ENCODE peak calls at places on chromosome 10, in four cellular contexts. J is gastrocnemius medialis, X is AG04450, B is Peyer's patch. R is an unnamed sample.

GRCh38 chr10:99571816-99572215 is 39.1 kb downstream of the NKX2-3 start:
- DNase-seq in J (no peak), X (no peak), B (no peak), R (no peak)

GRCh38 chr10:64840341-64840740 is 1319.1 kb downstream of the REEP3 start:
- DNase-seq in J (no peak), X (no peak), B (no peak), R (no peak)

GRCh38 chr10:95694665-95695064 is 938 bp upstream of the TCTN3 start:
- DNase-seq in J (no peak), X (no peak), B (peak), R (no peak)

GRCh38 chr10:132516771-132517725 is 20.5 kb upstream of the INPP5A start:
- DNase-seq in J (peak), X (peak), B (peak), R (peak)

GRCh38 chr10:2244476-2244875 is 507.2 kb upstream of the ADARB2 start:
- DNase-seq in J (no peak), X (no peak), B (no peak), R (no peak)

GRCh38 chr10:100890696-100891271 is 22.0 kb upstream of the SLF2 start:
- DNase-seq in J (peak), X (peak), B (no peak), R (no peak)

GRCh38 chr10:114305521-114305925 is 66.5 kb downstream of the VWA2 start:
- DNase-seq in J (no peak), X (no peak), B (peak), R (peak)

GRCh38 chr10:121194696-121195523 is 343.7 kb downstream of the WDR11 start:
- DNase-seq in J (no peak), X (no peak), B (no peak), R (no peak)

GRCh38 chr10:100083623-100084022 is 2.0 kb upstream of the CPN1 start:
- DNase-seq in J (no peak), X (no peak), B (no peak), R (no peak)

GRCh38 chr10:63478564-63478963 is 12.8 kb upstream of the JMJD1C start:
- DNase-seq in J (no peak), X (no peak), B (no peak), R (no peak)

GRCh38 chr10:131653140-131653539 is 247.7 kb upstream of the PPP2R2D start:
- DNase-seq in J (no peak), X (no peak), B (peak), R (peak)

GRCh38 chr10:47361293-47361692 is 13.1 kb downstream of the RBP3 start:
- DNase-seq in J (no peak), X (no peak), B (peak), R (peak)

GRCh38 chr10:112970036-112970435 is 20.0 kb downstream of the TCF7L2 start:
- DNase-seq in J (no peak), X (no peak), B (no peak), R (no peak)

GRCh38 chr10:101672536-101672935 is 22.4 kb downstream of the FBXW4 start:
- DNase-seq in J (peak), X (no peak), B (no peak), R (no peak)

GRCh38 chr10:58399410-58399809 is 14.2 kb downstream of the TFAM start:
- DNase-seq in J (no peak), X (no peak), B (no peak), R (no peak)

GRCh38 chr10:71731791-71732190 is 12.2 kb upstream of the C10orf105 start:
- DNase-seq in J (no peak), X (no peak), B (no peak), R (no peak)

GRCh38 chr10:103660364-103661197 is 167.1 kb downstream of the NEURL1 start:
- DNase-seq in J (no peak), X (no peak), B (no peak), R (no peak)

GRCh38 chr10:43921881-43922280 is 273.2 kb upstream of the ZNF32 start:
- DNase-seq in J (no peak), X (no peak), B (no peak), R (no peak)

GRCh38 chr10:21495686-21496284 is 29.7 kb downstream of the SKIDA1 start:
- DNase-seq in J (peak), X (no peak), B (peak), R (peak)

GRCh38 chr10:86759073-86759672 is 2.8 kb downstream of the BMPR1A start:
- DNase-seq in J (no peak), X (no peak), B (no peak), R (no peak)

GRCh38 chr10:118638680-118639079 is 43.2 kb upstream of the PRLHR start:
- DNase-seq in J (no peak), X (no peak), B (no peak), R (no peak)

GRCh38 chr10:75814071-75814470 is 382.6 kb downstream of the LRMDA start:
- DNase-seq in J (no peak), X (no peak), B (no peak), R (no peak)

GRCh38 chr10:74988055-74988773 is 123.2 kb upstream of the SAMD8 start:
- DNase-seq in J (no peak), X (no peak), B (no peak), R (no peak)

GRCh38 chr10:120580651-120581259 is 123.7 kb downstream of the PLPP4 start:
- DNase-seq in J (no peak), X (no peak), B (no peak), R (no peak)

GRCh38 chr10:119205926-119206602 is 1.3 kb upstream of the GRK5 start:
- DNase-seq in J (peak), X (no peak), B (peak), R (peak)

GRCh38 chr10:71528371-71529202 is 131.9 kb downstream of the CDH23 start:
- DNase-seq in J (no peak), X (no peak), B (no peak), R (no peak)

GRCh38 chr10:127016331-127016730 is 111.1 kb downstream of the DOCK1 start:
- DNase-seq in J (no peak), X (no peak), B (no peak), R (no peak)

GRCh38 chr10:37700886-37701780 is 156.3 kb downstream of the ZNF248 start:
- DNase-seq in J (no peak), X (no peak), B (peak), R (no peak)

GRCh38 chr10:7908541-7909210 is 90.4 kb downstream of the TAF3 start:
- DNase-seq in J (no peak), X (no peak), B (no peak), R (no peak)

GRCh38 chr10:4280481-4281206 is 495.6 kb upstream of the KLF6 start:
- DNase-seq in J (no peak), X (no peak), B (no peak), R (no peak)

GRCh38 chr10:84156009-84156408 is 16.7 kb downstream of the GHITM start:
- DNase-seq in J (no peak), X (no peak), B (no peak), R (no peak)

GRCh38 chr10:100479059-100479458 is 16.2 kb downstream of the WNT8B start:
- DNase-seq in J (no peak), X (no peak), B (no peak), R (no peak)

GRCh38 chr10:119595715-119596515 is 849 bp downstream of the TIAL1 start:
- DNase-seq in J (peak), X (peak), B (peak), R (peak)

GRCh38 chr10:34172936-34173533 is 642.1 kb downstream of the PARD3 start:
- DNase-seq in J (no peak), X (no peak), B (no peak), R (no peak)

GRCh38 chr10:98349508-98349922 is 65.5 kb downstream of the PYROXD2 start:
- DNase-seq in J (no peak), X (peak), B (no peak), R (peak)

GRCh38 chr10:50992356-50992866 is 81.9 kb upstream of the PRKG1 start:
- DNase-seq in J (no peak), X (no peak), B (no peak), R (peak)

GRCh38 chr10:88080213-88080612 is 216.8 kb downstream of the PTEN start:
- DNase-seq in J (no peak), X (no peak), B (no peak), R (no peak)

GRCh38 chr10:79397575-79398303 is 47.7 kb downstream of the ZCCHC24 start:
- DNase-seq in J (no peak), X (no peak), B (no peak), R (no peak)

GRCh38 chr10:79401015-79401921 is 44.2 kb downstream of the ZCCHC24 start:
- DNase-seq in J (no peak), X (no peak), B (no peak), R (peak)

GRCh38 chr10:79400567-79401004 is 44.8 kb downstream of the ZCCHC24 start:
- DNase-seq in J (no peak), X (no peak), B (no peak), R (no peak)

GRCh38 chr10:79398642-79399041 is 46.8 kb downstream of the ZCCHC24 start:
- DNase-seq in J (no peak), X (no peak), B (no peak), R (no peak)

GRCh38 chr10:79399242-79399831 is 46.1 kb downstream of the ZCCHC24 start:
- DNase-seq in J (peak), X (peak), B (peak), R (peak)
- TF ChIP-seq CTCF in J (no peak), X (no peak), B (no peak), R (no peak)

DNA sequence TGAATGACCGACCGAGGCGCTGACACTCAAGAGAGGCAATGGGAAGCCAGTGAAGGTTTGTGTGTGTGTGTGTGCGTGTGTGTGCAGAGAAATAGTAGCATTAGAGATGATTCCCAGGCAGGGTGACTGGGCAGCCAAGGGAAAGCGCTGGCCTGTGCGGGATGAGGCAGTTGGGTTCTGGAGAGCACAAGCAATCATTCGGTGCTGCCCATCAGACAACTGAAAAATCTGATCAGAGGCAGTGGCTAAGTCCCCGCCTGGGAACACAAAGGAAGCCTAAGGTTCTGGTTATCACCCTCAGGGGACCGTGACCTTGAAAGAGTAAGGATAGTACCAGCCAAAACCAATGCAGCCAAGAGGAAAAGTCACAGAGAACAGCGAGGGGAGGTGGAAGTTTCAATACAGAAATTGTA is 899 bp upstream of the PDCD4 start:
- DNase-seq in J (no peak), X (no peak), B (no peak), R (no peak)
- H3K4me3 ChIP-seq in J (peak), X (no peak), B (peak), R (peak)

GRCh38 chr10:124026337-124026939 is 67.0 kb downstream of the CHST15 start:
- DNase-seq in J (no peak), X (no peak), B (no peak), R (no peak)

GRCh38 chr10:124028700-124029487 is 64.5 kb downstream of the CHST15 start:
- DNase-seq in J (no peak), X (no peak), B (no peak), R (no peak)

GRCh38 chr10:124025152-124025551 is 68.2 kb downstream of the CHST15 start:
- DNase-seq in J (no peak), X (no peak), B (no peak), R (no peak)

GRCh38 chr10:124027306-124028050 is 65.9 kb downstream of the CHST15 start:
- DNase-seq in J (no peak), X (no peak), B (no peak), R (no peak)

DNA sequence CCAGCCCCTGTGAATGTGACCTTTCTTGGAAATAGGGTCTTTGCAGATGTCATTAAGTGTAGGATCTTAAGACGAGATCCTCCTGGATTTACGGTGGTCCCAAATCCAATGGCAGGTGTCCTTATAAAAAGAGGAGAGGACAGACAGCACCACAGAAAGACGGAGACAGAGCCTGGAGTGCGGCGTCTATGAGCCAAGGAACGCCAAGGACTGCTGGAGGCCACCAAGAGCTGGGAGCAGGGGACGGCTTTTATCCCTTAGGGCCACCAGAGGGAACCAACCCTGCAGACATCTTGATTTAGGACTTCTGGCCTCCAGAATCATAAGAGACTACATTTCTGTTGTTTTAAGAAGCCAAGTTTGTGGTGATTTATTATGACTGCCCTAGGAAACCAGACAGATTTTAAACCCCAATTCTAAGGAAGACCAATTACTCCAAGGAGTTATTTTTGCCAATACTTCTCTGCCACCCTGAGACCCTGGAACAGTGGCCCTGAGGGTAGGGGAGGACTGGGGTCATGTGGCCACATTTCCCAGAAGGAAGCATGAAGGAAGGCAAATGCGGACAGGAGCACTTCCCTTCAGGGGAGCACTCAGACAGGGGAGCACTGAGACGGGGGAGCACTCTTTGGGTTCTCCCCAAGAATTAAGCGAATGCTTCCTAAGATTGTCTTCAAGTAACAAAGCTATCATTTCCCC is 67.6 kb downstream of the CHST15 start:
- DNase-seq in J (no peak), X (no peak), B (no peak), R (peak)
- TF ChIP-seq CTCF in J (peak), X (peak), B (peak), R (peak)

DNA sequence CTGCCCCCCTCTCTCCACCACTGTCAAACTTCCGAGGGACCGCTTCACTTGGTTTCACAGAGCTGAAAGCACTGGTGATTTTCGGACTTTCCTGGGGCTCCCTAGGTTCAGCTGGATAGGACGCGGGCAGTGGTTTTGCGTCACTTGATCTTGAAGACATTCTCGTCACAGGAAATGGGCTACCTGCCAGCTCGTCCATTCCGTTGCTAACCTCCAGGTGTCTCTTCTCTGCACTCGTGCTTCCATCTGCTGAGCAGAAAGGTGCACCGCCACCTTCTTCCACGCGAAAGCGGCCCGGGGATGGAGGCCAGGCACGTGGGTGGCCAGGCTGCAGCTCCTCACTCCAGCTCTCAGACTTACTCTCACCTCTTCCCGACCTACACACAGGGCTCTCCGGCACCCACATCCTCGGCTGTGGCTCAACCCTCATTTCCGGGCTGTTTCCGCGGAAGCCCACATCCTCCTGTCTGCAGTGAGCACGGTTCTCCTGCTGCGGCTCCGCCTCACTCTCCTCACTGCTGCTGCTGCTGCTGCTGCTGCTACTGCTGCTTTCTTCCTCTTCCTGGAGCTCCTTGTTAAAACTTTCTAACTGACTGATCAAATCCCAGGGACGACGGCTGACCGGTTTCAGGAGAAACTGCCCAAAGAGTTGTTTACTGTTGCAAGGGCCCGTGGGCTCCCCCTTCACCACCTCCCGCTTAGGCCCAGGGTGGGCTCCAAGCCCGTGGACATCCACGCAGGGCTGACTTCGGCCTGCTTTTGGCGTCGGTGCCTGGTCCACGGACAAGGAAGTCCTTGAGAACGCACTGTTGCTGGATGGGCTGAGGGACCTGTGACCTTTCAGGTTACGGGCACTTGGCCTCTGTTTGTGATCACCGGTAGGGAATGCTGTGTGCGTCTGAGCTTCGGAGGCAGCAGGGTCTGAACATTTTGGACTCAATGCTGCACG is 32.1 kb downstream of the JCAD start:
- DNase-seq in J (no peak), X (no peak), B (peak), R (no peak)
- H3K4me3 ChIP-seq in J (no peak), X (no peak), B (no peak), R (no peak)

GRCh38 chr10:82968533-82968932 is 1093.5 kb downstream of the NRG3 start:
- DNase-seq in J (no peak), X (no peak), B (no peak), R (no peak)

GRCh38 chr10:82966130-82966529 is 1091.1 kb downstream of the NRG3 start:
- DNase-seq in J (no peak), X (no peak), B (no peak), R (no peak)

DNA sequence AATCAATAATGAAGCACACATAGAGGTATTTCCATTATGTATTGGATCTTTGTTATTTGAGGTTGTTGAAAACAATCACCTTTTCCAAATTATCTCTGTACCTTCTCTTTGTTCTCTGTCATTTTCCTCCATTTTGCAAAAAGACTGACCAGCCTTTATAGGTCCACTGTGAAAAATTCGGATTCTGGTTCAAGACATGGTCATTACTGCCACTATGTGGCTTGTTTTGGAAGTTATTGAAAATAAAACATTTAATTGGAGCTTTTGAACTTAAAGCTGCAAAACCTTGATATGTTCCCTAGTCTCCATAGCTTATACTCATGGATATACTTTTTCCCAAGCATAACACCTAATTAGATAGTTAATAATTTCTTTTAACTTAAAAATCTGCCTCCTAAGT is 1094.4 kb downstream of the NRG3 start:
- DNase-seq in J (no peak), X (no peak), B (no peak), R (no peak)
- TF ChIP-seq CTCF in J (no peak), X (peak), B (peak), R (peak)